ENCODE peak calls at places on chromosome 5, in nine cellular contexts. N, G, P, H, T, W, D, K and C are unnamed samples. For H3K4me1, the result is how much of the 10 kb centered on the place peaks cover.

GRCh38 chr5:91433861-91434260 is 50.7 kb upstream of the ARRDC3 start:
- DNase-seq in W (no peak), D (no peak), N (no peak), T (no peak), G (no peak), H (no peak), K (no peak), P (no peak), C (no peak)

GRCh38 chr5:168288349-168289245 is 2.8 kb upstream of the WWC1 start:
- DNase-seq in G (peak), W (no peak), D (no peak), N (no peak), P (no peak), K (no peak), H (no peak), T (no peak), C (peak)

GRCh38 chr5:97554992-97555981 is 372.2 kb upstream of the RIOK2 start:
- DNase-seq in T (no peak), D (no peak), P (peak), K (no peak), H (no peak), N (no peak), W (peak), G (no peak), C (no peak)

GRCh38 chr5:179368016-179368805 is 22.9 kb upstream of the ADAMTS2 start:
- DNase-seq in D (no peak), N (no peak), K (no peak), T (peak), G (no peak), W (no peak), H (no peak), P (no peak), C (no peak)

GRCh38 chr5:2879701-2880100 is 128.2 kb upstream of the IRX2 start:
- DNase-seq in N (no peak), G (no peak), P (no peak), K (no peak), W (no peak), H (no peak), D (no peak), T (no peak), C (no peak)

GRCh38 chr5:18270635-18271338 is 636.5 kb downstream of the TAF11L14 start:
- DNase-seq in G (no peak), D (peak), P (no peak), H (no peak), W (no peak), N (no peak), T (no peak), K (no peak), C (no peak)

GRCh38 chr5:119356384-119357188 is 767 bp downstream of the TNFAIP8 start:
- DNase-seq in H (no peak), W (no peak), N (no peak), K (no peak), G (no peak), P (peak), T (no peak), D (peak), C (no peak)

GRCh38 chr5:132782101-132782500 is 5.1 kb upstream of the SEPTIN8 start:
- DNase-seq in G (no peak), T (peak), H (no peak), P (peak), D (no peak), K (no peak), N (no peak), W (peak), C (no peak)

GRCh38 chr5:132489871-132490483 is 596 bp downstream of the IRF1 start:
- DNase-seq in H (peak), K (no peak), N (peak), W (peak), D (peak), G (peak), T (peak), P (peak), C (peak)

GRCh38 chr5:141409598-141410306 is 1.9 kb downstream of the PCDHGB6 start:
- DNase-seq in K (no peak), G (no peak), P (no peak), W (no peak), D (no peak), T (no peak), H (no peak), N (no peak), C (peak)

GRCh38 chr5:74392698-74393431 is 247.7 kb downstream of the ENC1 start:
- DNase-seq in T (no peak), H (no peak), D (no peak), P (peak), G (no peak), N (no peak), W (peak), K (no peak), C (no peak)

GRCh38 chr5:119343766-119344165 is 12.1 kb upstream of the TNFAIP8 start:
- DNase-seq in K (no peak), T (no peak), W (peak), N (no peak), D (no peak), G (no peak), H (no peak), P (no peak), C (no peak)

GRCh38 chr5:23028445-23028844 is 175.3 kb upstream of the CDH12 start:
- DNase-seq in W (no peak), T (no peak), N (no peak), H (no peak), K (no peak), P (no peak), G (no peak), D (no peak), C (no peak)

GRCh38 chr5:177469061-177469628 is 4.3 kb downstream of the DBN1 start:
- DNase-seq in P (peak), D (no peak), G (no peak), W (no peak), N (no peak), H (peak), K (no peak), T (no peak), C (peak)

GRCh38 chr5:97726106-97726505 is 543.1 kb upstream of the RIOK2 start:
- DNase-seq in G (no peak), W (no peak), K (no peak), H (no peak), N (no peak), D (no peak), P (no peak), T (no peak), C (no peak)

GRCh38 chr5:98513378-98513777 is 260.1 kb upstream of the RGMB start:
- DNase-seq in D (peak), P (no peak), T (no peak), G (peak), K (no peak), W (no peak), N (no peak), H (no peak), C (no peak)

GRCh38 chr5:170484459-170484831 is 19.4 kb upstream of the KCNIP1 start:
- DNase-seq in T (no peak), W (no peak), D (no peak), N (no peak), P (no peak), H (no peak), G (no peak), K (no peak), C (no peak)

GRCh38 chr5:32639943-32640342 is 54.6 kb downstream of the SUB1 start:
- DNase-seq in N (no peak), W (no peak), T (no peak), K (no peak), H (no peak), D (no peak), P (no peak), G (no peak), C (no peak)

GRCh38 chr5:14171621-14172020 is 28.5 kb downstream of the TRIO start:
- DNase-seq in K (no peak), G (no peak), T (no peak), W (peak), N (no peak), P (peak), H (no peak), D (no peak), C (peak)

GRCh38 chr5:151293624-151294023 is 9.9 kb downstream of the SLC36A3 start:
- DNase-seq in P (no peak), T (no peak), G (no peak), K (no peak), D (no peak), H (no peak), N (no peak), W (no peak), C (no peak)

GRCh38 chr5:149153751-149154610 is 12.7 kb downstream of the ABLIM3 start:
- DNase-seq in P (peak), N (peak), G (no peak), K (no peak), D (no peak), T (peak), W (peak), H (peak), C (peak)

GRCh38 chr5:68534131-68534940 is 318.8 kb downstream of the PIK3R1 start:
- DNase-seq in D (peak), K (no peak), N (no peak), T (peak), H (peak), W (no peak), G (peak), P (peak), C (no peak)

GRCh38 chr5:59485629-59486439 is 407.7 kb downstream of the PDE4D start:
- DNase-seq in D (peak), T (no peak), G (no peak), H (no peak), K (no peak), N (no peak), P (peak), W (no peak), C (no peak)

GRCh38 chr5:137310051-137310730 is 188.9 kb downstream of the SPOCK1 start:
- DNase-seq in N (no peak), W (peak), G (no peak), H (no peak), P (peak), D (peak), T (no peak), K (no peak), C (no peak)

GRCh38 chr5:177429248-177430045 is 3.0 kb downstream of the GRK6 start:
- DNase-seq in N (no peak), W (no peak), H (peak), D (no peak), K (peak), P (no peak), T (peak), G (peak), C (peak)

DNA sequence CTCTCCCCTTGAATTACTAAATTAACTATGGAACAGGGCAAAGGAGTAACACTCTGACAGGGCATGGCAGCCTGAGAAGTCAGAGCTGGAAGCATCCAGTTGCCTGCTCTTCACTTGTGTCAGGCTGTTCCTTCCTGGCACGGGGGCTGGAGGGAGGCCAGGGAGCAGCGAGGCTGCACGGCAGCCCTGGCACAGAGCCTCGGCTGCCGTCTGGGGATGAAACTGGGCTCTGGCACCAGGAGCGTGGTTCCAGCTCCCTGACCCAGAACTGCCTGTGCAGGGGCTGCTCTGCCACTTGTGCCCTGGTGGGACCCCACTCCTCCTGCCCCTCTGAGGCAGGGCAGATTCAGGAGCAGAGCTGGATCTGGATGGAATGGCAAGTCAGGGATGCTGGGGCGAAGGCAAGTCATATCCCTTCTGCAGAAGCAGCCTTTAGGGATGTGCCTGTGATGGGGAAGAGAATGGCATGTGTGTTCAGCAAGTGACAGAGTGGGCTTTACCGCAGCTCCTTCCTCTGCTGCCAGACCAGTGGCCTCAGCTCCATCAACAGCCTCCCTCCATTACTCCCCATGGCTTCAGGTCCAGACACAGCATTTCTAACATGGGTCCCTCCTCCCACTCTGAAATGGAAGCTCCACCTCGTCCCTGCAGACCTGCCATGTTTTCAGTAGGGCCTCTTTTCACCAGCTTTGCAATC is 42.1 kb upstream of the PDE8B start:
- DNase-seq in W (peak), T (peak), H (peak), P (peak), G (no peak), K (no peak), N (no peak), D (peak), C (peak)
- H3K4me3 ChIP-seq in W (no peak), T (no peak), H (no peak), P (peak), G (no peak), K (no peak), N (no peak), D (no peak), C (no peak)

DNA sequence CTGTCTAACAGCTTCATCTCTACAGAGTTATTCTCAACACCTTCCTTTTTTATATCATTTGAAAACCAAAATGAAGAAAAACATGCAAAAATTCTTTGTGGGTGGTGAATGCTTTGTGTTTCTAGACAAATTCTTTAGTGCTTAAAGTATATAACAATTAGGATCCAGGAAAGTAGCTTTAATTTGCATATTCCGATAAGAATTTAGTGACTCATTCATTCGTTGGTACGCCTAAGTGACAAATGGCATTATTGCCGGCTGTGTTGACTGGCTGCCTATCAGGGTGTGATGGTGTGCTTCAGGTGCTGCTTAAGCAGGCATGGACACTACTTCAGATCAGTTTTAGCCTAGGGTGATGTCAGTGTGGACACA is 35.2 kb downstream of the LMNB1 start:
- DNase-seq in D (peak), T (no peak), K (no peak), G (no peak), P (no peak), W (no peak), H (no peak), N (no peak), C (no peak)
- H3K4me1 ChIP-seq in D (under half), T (under half), K (under half), G (under half), P (under half), W (under half), H (under half), N (under half), C (under half)

GRCh38 chr5:173028811-173029327 is 27.3 kb upstream of the CREBRF start:
- DNase-seq in P (no peak), D (no peak), K (no peak), H (no peak), T (no peak), N (no peak), G (no peak), W (no peak), C (no peak)

GRCh38 chr5:173025651-173026050 is 30.5 kb upstream of the CREBRF start:
- DNase-seq in N (no peak), K (no peak), D (no peak), T (no peak), P (no peak), H (no peak), G (no peak), W (peak), C (no peak)

GRCh38 chr5:173029499-173029921 is 26.6 kb upstream of the CREBRF start:
- DNase-seq in N (no peak), D (no peak), W (no peak), G (no peak), T (no peak), K (no peak), P (no peak), H (no peak), C (no peak)

GRCh38 chr5:173032730-173033129 is 23.4 kb upstream of the CREBRF start:
- DNase-seq in G (no peak), D (no peak), P (no peak), T (no peak), W (no peak), H (no peak), N (no peak), K (no peak), C (no peak)

DNA sequence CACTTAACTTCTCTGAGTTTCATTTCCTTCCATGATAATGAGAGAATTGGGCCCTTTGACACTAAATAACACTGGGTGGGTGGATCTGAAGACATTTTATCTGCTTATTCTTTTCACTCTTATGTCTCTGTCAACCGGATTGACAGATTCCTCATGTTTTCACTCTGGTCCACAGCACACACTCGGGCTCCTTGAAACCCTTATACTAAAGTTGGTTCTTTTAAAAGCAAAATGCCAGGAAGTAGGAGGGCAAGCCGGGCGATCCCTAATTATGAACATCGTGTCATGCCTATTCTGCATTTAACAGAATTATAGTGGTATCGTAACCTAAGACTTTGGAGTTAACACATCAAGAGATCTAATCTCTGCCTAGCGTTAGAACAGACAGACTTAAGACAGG is 28.2 kb upstream of the CREBRF start:
- DNase-seq in P (no peak), K (no peak), W (no peak), T (no peak), D (peak), H (no peak), N (no peak), G (no peak), C (no peak)
- H3K4me3 ChIP-seq in P (no peak), K (no peak), W (no peak), T (no peak), D (no peak), H (no peak), N (no peak), G (no peak), C (no peak)

GRCh38 chr5:78639811-78640210 is 8.8 kb downstream of the LHFPL2 start:
- DNase-seq in N (no peak), H (no peak), D (no peak), G (no peak), P (no peak), W (no peak), T (no peak), K (no peak), C (no peak)
- H3K4me1 ChIP-seq in N (half or more), H (under half), D (under half), G (under half), P (under half), W (under half), T (under half), K (under half), C (under half)

GRCh38 chr5:134594336-134594735 is 38.3 kb downstream of the SAR1B start:
- DNase-seq in H (no peak), P (no peak), N (no peak), G (no peak), T (no peak), K (no peak), W (no peak), D (no peak), C (no peak)
- H3K4me3 ChIP-seq in H (no peak), P (no peak), N (no peak), G (no peak), T (no peak), K (no peak), W (no peak), D (no peak), C (no peak)

DNA sequence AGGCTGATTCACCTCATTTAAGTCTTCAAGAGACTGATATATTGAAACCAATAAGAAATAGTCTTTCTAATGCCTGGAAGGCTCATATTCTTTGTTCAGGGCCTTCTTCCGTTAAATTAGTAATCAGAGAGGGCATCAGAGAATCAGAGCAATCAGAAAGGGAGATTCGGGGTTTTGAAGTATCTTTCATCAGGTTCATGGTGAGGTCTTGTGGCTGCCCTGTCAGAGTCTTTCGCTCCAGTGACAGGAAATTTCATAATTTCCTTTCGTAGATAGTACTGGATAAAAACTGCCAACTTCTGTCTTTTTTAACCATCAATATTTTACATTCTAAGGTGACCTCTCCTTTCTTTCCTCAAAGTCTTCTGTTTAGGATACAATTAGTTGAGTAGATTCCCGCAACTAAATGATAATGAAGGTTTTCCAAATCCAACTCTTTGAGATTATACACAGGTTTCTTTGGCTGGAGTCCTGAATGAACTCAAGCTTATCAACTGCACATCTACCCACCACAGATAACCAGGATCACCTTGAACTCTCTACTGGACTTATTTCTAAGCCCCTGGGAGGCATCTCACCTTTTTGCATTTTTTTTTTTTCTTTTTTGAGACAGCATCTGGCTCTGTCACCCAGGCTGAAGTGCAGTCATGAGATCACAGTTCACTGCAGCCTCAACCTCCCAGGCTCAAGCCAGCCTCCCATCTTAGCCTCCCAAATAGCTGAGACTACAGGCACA is 5.5 kb downstream of the IL31RA start:
- DNase-seq in K (no peak), T (no peak), H (no peak), W (no peak), G (no peak), D (no peak), N (no peak), P (no peak), C (no peak)
- H3K4me1 ChIP-seq in K (under half), T (under half), H (under half), W (under half), G (under half), D (under half), N (under half), P (under half), C (under half)

DNA sequence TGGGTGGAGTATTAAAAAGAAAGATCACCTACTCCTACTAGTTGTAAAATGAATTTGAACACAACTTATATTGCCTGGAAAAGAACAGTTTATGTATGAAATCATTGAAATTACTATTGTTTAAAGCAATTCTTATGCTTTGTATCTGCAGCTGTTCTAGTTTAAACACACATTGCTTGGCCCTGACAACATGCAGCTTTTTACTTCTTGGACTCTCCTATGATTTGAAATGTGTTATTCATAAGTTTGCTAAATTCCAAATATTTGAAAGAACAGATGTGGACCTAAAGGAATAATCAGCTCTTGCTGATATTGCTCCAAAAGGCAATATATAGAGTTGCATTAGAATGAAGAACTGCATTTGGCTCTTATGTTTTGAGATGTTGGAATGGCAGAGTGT is 73.6 kb downstream of the SGCD start:
- DNase-seq in K (no peak), P (no peak), G (no peak), W (peak), N (no peak), H (no peak), T (no peak), D (no peak), C (no peak)
- H3K4me3 ChIP-seq in K (no peak), P (no peak), G (no peak), W (no peak), N (no peak), H (no peak), T (no peak), D (no peak), C (no peak)